ENCODE peak calls at places on chromosomes 12 and 14, in six cellular contexts. One of them, this sample, is unnamed. For H3K4me1, the result is how much of the 10 kb centered on the place peaks cover.

GRCh38 chr12:77122661-77123060 is 57.3 kb upstream of the E2F7 start:
- DNase-seq in A549: no peak
- DNase-seq in IMR-90: peak
- DNase-seq in left lung: no peak
- DNase-seq in CD4-positive, alpha-beta memory T cell: no peak
- DNase-seq in uterus: no peak
- DNase-seq in this sample: no peak

GRCh38 chr14:36751920-36752319 is 90.3 kb downstream of the PAX9 start:
- DNase-seq in A549: no peak
- DNase-seq in left lung: no peak
- DNase-seq in uterus: no peak
- DNase-seq in IMR-90: no peak
- DNase-seq in CD4-positive, alpha-beta memory T cell: no peak
- DNase-seq in this sample: no peak

GRCh38 chr12:52650520-52651081 is 1.4 kb downstream of the KRT2 start:
- DNase-seq in IMR-90: no peak
- DNase-seq in left lung: no peak
- DNase-seq in uterus: peak
- DNase-seq in A549: no peak
- DNase-seq in CD4-positive, alpha-beta memory T cell: no peak
- DNase-seq in this sample: no peak

GRCh38 chr12:131830335-131831020 is 2.3 kb downstream of the MMP17 start:
- DNase-seq in IMR-90: peak
- DNase-seq in CD4-positive, alpha-beta memory T cell: peak
- DNase-seq in A549: peak
- DNase-seq in left lung: peak
- DNase-seq in uterus: peak
- DNase-seq in this sample: no peak

GRCh38 chr14:76277586-76278130 is 98.3 kb upstream of the ESRRB start:
- DNase-seq in IMR-90: no peak
- DNase-seq in left lung: no peak
- DNase-seq in CD4-positive, alpha-beta memory T cell: no peak
- DNase-seq in uterus: no peak
- DNase-seq in A549: no peak
- DNase-seq in this sample: no peak

GRCh38 chr14:69695664-69696527 is 71.0 kb upstream of the SRSF5 start:
- DNase-seq in CD4-positive, alpha-beta memory T cell: no peak
- DNase-seq in IMR-90: peak
- DNase-seq in uterus: no peak
- DNase-seq in left lung: no peak
- DNase-seq in A549: no peak
- DNase-seq in this sample: no peak

GRCh38 chr12:129064201-129064881 is 211.1 kb downstream of the GLT1D1 start:
- DNase-seq in IMR-90: no peak
- DNase-seq in CD4-positive, alpha-beta memory T cell: no peak
- DNase-seq in A549: no peak
- DNase-seq in left lung: no peak
- DNase-seq in uterus: no peak
- DNase-seq in this sample: no peak

GRCh38 chr12:50110762-50111416 is 1.1 kb upstream of the COX14 start:
- DNase-seq in IMR-90: peak
- DNase-seq in uterus: peak
- DNase-seq in CD4-positive, alpha-beta memory T cell: no peak
- DNase-seq in A549: peak
- DNase-seq in left lung: peak
- DNase-seq in this sample: no peak

GRCh38 chr12:48927261-48927660 is 2.0 kb upstream of the FKBP11 start:
- DNase-seq in CD4-positive, alpha-beta memory T cell: no peak
- DNase-seq in uterus: no peak
- DNase-seq in left lung: no peak
- DNase-seq in A549: no peak
- DNase-seq in IMR-90: peak
- DNase-seq in this sample: no peak

GRCh38 chr12:75954076-75954475 is 77.5 kb downstream of the PHLDA1 start:
- DNase-seq in uterus: no peak
- DNase-seq in A549: peak
- DNase-seq in IMR-90: peak
- DNase-seq in left lung: no peak
- DNase-seq in CD4-positive, alpha-beta memory T cell: no peak
- DNase-seq in this sample: no peak

GRCh38 chr12:117671734-117672133 is 297.1 kb downstream of the KSR2 start:
- DNase-seq in CD4-positive, alpha-beta memory T cell: no peak
- DNase-seq in A549: peak
- DNase-seq in left lung: no peak
- DNase-seq in uterus: no peak
- DNase-seq in IMR-90: no peak
- DNase-seq in this sample: no peak

GRCh38 chr14:51780741-51781140 is 79.7 kb upstream of the GNG2 start:
- DNase-seq in IMR-90: peak
- DNase-seq in A549: no peak
- DNase-seq in left lung: no peak
- DNase-seq in uterus: no peak
- DNase-seq in CD4-positive, alpha-beta memory T cell: no peak
- DNase-seq in this sample: no peak

GRCh38 chr14:58426819-58427288 is 477 bp downstream of the TIMM9 start:
- DNase-seq in left lung: peak
- DNase-seq in CD4-positive, alpha-beta memory T cell: no peak
- DNase-seq in A549: peak
- DNase-seq in uterus: peak
- DNase-seq in IMR-90: peak
- DNase-seq in this sample: peak

GRCh38 chr12:46219892-46220655 is 48.8 kb downstream of the SLC38A1 start:
- DNase-seq in CD4-positive, alpha-beta memory T cell: peak
- DNase-seq in left lung: no peak
- DNase-seq in uterus: no peak
- DNase-seq in IMR-90: peak
- DNase-seq in A549: peak
- DNase-seq in this sample: peak

GRCh38 chr14:105091335-105092123 is 26.3 kb upstream of the GPR132 start:
- DNase-seq in CD4-positive, alpha-beta memory T cell: no peak
- DNase-seq in A549: peak
- DNase-seq in uterus: peak
- DNase-seq in IMR-90: no peak
- DNase-seq in left lung: peak
- DNase-seq in this sample: no peak

GRCh38 chr12:51925400-51926063 is 18.2 kb downstream of the ACVRL1 start:
- DNase-seq in IMR-90: no peak
- DNase-seq in CD4-positive, alpha-beta memory T cell: no peak
- DNase-seq in left lung: no peak
- DNase-seq in uterus: no peak
- DNase-seq in A549: no peak
- DNase-seq in this sample: no peak

GRCh38 chr12:52975820-52976573 is 27.1 kb downstream of the KRT18 start:
- DNase-seq in uterus: no peak
- DNase-seq in A549: peak
- DNase-seq in IMR-90: peak
- DNase-seq in CD4-positive, alpha-beta memory T cell: no peak
- DNase-seq in left lung: peak
- DNase-seq in this sample: no peak

GRCh38 chr12:110111476-110112334 is 12.5 kb upstream of the IFT81 start:
- DNase-seq in left lung: peak
- DNase-seq in CD4-positive, alpha-beta memory T cell: no peak
- DNase-seq in A549: peak
- DNase-seq in uterus: no peak
- DNase-seq in IMR-90: no peak
- DNase-seq in this sample: no peak

GRCh38 chr14:29403091-29403490 is 524.6 kb downstream of the PRKD1 start:
- DNase-seq in IMR-90: no peak
- DNase-seq in left lung: no peak
- DNase-seq in A549: no peak
- DNase-seq in CD4-positive, alpha-beta memory T cell: no peak
- DNase-seq in uterus: no peak
- DNase-seq in this sample: no peak

GRCh38 chr14:105317546-105317945 is 3.0 kb downstream of the PACS2 start:
- DNase-seq in uterus: no peak
- DNase-seq in IMR-90: peak
- DNase-seq in A549: no peak
- DNase-seq in left lung: peak
- DNase-seq in CD4-positive, alpha-beta memory T cell: no peak
- DNase-seq in this sample: no peak

DNA sequence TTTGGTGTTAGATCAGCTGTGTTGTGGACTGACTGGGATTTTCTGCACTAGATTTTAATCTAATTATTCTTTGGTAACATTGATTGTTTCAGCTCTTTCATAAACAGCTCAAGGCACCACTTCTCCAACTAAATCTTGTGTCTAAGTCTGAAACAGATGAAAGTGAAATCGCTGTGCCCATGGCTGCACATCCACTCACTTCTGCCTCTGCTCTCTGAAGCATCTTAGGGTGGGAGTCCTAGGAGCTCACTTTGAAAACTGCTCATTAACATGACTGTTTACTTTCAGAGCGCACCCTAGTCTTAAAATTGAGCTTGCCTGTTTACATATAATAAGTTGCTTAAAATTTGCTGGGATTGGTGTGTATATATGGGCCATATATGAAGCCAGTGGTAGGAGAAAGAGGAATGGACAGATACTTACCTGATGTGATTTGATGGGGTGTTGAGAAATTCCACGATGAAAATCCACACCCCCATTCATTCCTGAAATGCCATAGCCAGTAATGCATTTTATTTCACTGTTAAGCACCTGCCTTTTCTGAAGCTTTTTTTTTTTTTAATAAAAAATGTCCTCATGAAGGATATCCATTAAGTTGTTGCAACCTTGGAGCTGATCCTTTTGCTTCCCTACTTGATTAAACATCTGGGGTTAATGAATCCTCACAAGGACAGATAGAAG is 52.8 kb downstream of the PPFIBP1 start:
- DNase-seq in left lung: no peak
- DNase-seq in A549: no peak
- DNase-seq in uterus: no peak
- DNase-seq in CD4-positive, alpha-beta memory T cell: no peak
- DNase-seq in IMR-90: no peak
- DNase-seq in this sample: no peak
- H3K4me1 ChIP-seq in left lung: under half
- H3K4me1 ChIP-seq in A549: under half
- H3K4me1 ChIP-seq in uterus: under half
- H3K4me1 ChIP-seq in CD4-positive, alpha-beta memory T cell: under half
- H3K4me1 ChIP-seq in IMR-90: under half
- H3K4me1 ChIP-seq in this sample: under half

GRCh38 chr14:34027990-34028490 is 77.2 kb upstream of the EGLN3 start:
- DNase-seq in uterus: no peak
- DNase-seq in left lung: no peak
- DNase-seq in IMR-90: no peak
- DNase-seq in A549: no peak
- DNase-seq in CD4-positive, alpha-beta memory T cell: no peak
- DNase-seq in this sample: no peak

GRCh38 chr14:34029921-34030334 is 79.1 kb upstream of the EGLN3 start:
- DNase-seq in IMR-90: no peak
- DNase-seq in A549: no peak
- DNase-seq in left lung: no peak
- DNase-seq in uterus: peak
- DNase-seq in CD4-positive, alpha-beta memory T cell: no peak
- DNase-seq in this sample: no peak

GRCh38 chr14:34025325-34026017 is 74.6 kb upstream of the EGLN3 start:
- DNase-seq in left lung: no peak
- DNase-seq in CD4-positive, alpha-beta memory T cell: no peak
- DNase-seq in A549: no peak
- DNase-seq in IMR-90: no peak
- DNase-seq in uterus: no peak
- DNase-seq in this sample: no peak

GRCh38 chr14:34024768-34025144 is 73.9 kb upstream of the EGLN3 start:
- DNase-seq in A549: no peak
- DNase-seq in CD4-positive, alpha-beta memory T cell: no peak
- DNase-seq in IMR-90: no peak
- DNase-seq in uterus: no peak
- DNase-seq in left lung: no peak
- DNase-seq in this sample: no peak

GRCh38 chr14:34027130-34027989 is 76.5 kb upstream of the EGLN3 start:
- DNase-seq in IMR-90: no peak
- DNase-seq in left lung: no peak
- DNase-seq in uterus: no peak
- DNase-seq in A549: no peak
- DNase-seq in CD4-positive, alpha-beta memory T cell: no peak
- DNase-seq in this sample: no peak
- H3K4me3 ChIP-seq in IMR-90: no peak
- H3K4me3 ChIP-seq in left lung: no peak
- H3K4me3 ChIP-seq in uterus: no peak
- H3K4me3 ChIP-seq in A549: no peak
- H3K4me3 ChIP-seq in CD4-positive, alpha-beta memory T cell: no peak
- H3K4me3 ChIP-seq in this sample: no peak

GRCh38 chr14:100078997-100079561 is 13.9 kb downstream of the EVL start:
- DNase-seq in A549: no peak
- DNase-seq in IMR-90: peak
- DNase-seq in CD4-positive, alpha-beta memory T cell: peak
- DNase-seq in uterus: no peak
- DNase-seq in left lung: no peak
- DNase-seq in this sample: peak
- H3K4me1 ChIP-seq in A549: under half
- H3K4me1 ChIP-seq in IMR-90: under half
- H3K4me1 ChIP-seq in CD4-positive, alpha-beta memory T cell: half or more
- H3K4me1 ChIP-seq in uterus: under half
- H3K4me1 ChIP-seq in left lung: under half
- H3K4me1 ChIP-seq in this sample: half or more

DNA sequence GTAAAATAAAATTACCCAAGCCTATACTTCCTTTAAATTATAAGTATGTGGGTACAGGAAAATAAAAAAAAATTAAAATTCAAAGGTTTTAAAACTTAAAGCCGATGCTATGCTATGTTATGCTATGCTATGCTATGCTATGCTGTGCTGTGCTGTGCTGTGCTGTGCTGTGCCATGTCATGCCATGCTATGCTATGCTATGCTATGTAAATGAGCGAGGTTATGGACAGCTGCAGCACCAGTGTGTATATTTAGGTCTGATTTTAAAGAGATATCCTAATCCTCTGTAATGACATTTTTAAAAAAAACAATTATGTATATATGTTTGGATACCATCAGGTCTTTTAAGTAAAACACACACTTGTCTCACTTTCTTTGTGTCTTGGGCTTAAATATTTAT is 1822.0 kb upstream of the SEL1L start:
- DNase-seq in IMR-90: no peak
- DNase-seq in left lung: no peak
- DNase-seq in uterus: no peak
- DNase-seq in CD4-positive, alpha-beta memory T cell: no peak
- DNase-seq in A549: no peak
- DNase-seq in this sample: no peak
- H3K4me3 ChIP-seq in IMR-90: no peak
- H3K4me3 ChIP-seq in left lung: no peak
- H3K4me3 ChIP-seq in uterus: no peak
- H3K4me3 ChIP-seq in CD4-positive, alpha-beta memory T cell: no peak
- H3K4me3 ChIP-seq in A549: no peak
- H3K4me3 ChIP-seq in this sample: no peak

DNA sequence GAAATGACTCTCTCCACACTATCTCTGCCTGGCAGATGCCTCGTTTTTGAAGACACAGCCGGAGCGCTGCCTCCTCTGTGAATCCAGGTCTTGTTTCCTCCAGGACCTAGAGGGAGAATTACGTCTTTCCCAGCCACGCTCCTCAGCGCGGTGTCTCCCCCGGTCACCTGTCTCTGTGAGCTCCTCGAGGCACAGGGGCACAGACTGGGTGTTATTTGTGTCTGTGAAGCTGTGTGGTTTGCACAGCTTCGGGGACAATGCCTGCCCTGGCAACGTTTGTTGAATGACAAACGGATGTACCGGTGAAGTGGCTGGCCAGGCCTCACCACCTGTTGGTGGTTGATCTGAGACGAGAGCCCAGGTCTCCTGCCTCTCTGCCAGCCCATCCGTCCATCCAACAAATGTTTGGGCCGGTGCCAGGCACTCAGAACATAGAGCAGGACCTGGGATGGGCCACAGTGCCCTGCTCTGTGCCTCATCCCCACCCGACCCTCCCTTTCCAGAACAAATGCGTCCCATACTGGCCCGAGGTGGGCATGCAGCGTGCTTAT is 6.1 kb downstream of the PTPN6 start:
- DNase-seq in A549: no peak
- DNase-seq in uterus: no peak
- DNase-seq in IMR-90: no peak
- DNase-seq in CD4-positive, alpha-beta memory T cell: peak
- DNase-seq in left lung: no peak
- DNase-seq in this sample: peak
- H3K4me1 ChIP-seq in A549: under half
- H3K4me1 ChIP-seq in uterus: under half
- H3K4me1 ChIP-seq in IMR-90: under half
- H3K4me1 ChIP-seq in CD4-positive, alpha-beta memory T cell: half or more
- H3K4me1 ChIP-seq in left lung: under half
- H3K4me1 ChIP-seq in this sample: half or more

This sample was measured in CD4-positive, CD25-positive, alpha-beta regulatory T cell.